ENCODE peak calls at places on chromosome 1, in four cellular contexts. G is WTC11, X is HepG2, I is K562. P is an unnamed sample.

GRCh38 chr1:34532113-34532512 is 222.7 kb upstream of the GJB5 start:
- DNase-seq in G (no peak), X (no peak), I (no peak), P (no peak)

GRCh38 chr1:45566722-45567121 is 16.1 kb downstream of the AKR1A1 start:
- DNase-seq in G (no peak), X (no peak), I (no peak), P (no peak)

GRCh38 chr1:247113094-247113497 is 8.9 kb upstream of the ZNF669 start:
- DNase-seq in G (no peak), X (peak; percentile 83), I (peak; percentile 14), P (no peak)

GRCh38 chr1:51736702-51737101 is 119.8 kb downstream of the OSBPL9 start:
- DNase-seq in G (no peak), X (no peak), I (peak; percentile 51), P (no peak)

GRCh38 chr1:232571523-232571922 is 58.4 kb downstream of the SIPA1L2 start:
- DNase-seq in G (no peak), X (no peak), I (no peak), P (no peak)

GRCh38 chr1:232428781-232429530 is 201.0 kb downstream of the SIPA1L2 start:
- DNase-seq in G (no peak), X (no peak), I (no peak), P (no peak)

GRCh38 chr1:22043175-22043769 is 9.2 kb upstream of the CDC42 start:
- DNase-seq in G (no peak), X (no peak), I (no peak), P (no peak)

GRCh38 chr1:100187912-100188311 is 9.9 kb upstream of the LRRC39 start:
- DNase-seq in G (no peak), X (peak; percentile 17), I (no peak), P (no peak)

GRCh38 chr1:110228386-110228785 is 18.3 kb downstream of the KCNC4 start:
- DNase-seq in G (no peak), X (no peak), I (no peak), P (no peak)

GRCh38 chr1:16383917-16384316 is 16.9 kb downstream of the SZRD1 start:
- DNase-seq in G (no peak), X (no peak), I (no peak), P (no peak)

GRCh38 chr1:181077576-181078242 is 10.8 kb upstream of the IER5 start:
- DNase-seq in G (no peak), X (no peak), I (no peak), P (no peak)

GRCh38 chr1:33176362-33176850 is 5.4 kb downstream of the TRIM62 start:
- DNase-seq in G (no peak), X (no peak), I (no peak), P (no peak)

GRCh38 chr1:85465099-85465790 is at the start of gene DDAH1:
- DNase-seq in G (peak; percentile 72), X (peak; percentile 29), I (no peak), P (peak; percentile 81)

GRCh38 chr1:2921970-2922686 is 99.1 kb upstream of the ACTRT2 start:
- DNase-seq in G (no peak), X (no peak), I (peak; percentile 34), P (peak; percentile 65)

GRCh38 chr1:117735045-117735992 is 129.5 kb downstream of the TENT5C start:
- DNase-seq in G (no peak), X (peak; percentile 10), I (peak; percentile 76), P (no peak)

GRCh38 chr1:160954158-160955104 is at the start of gene ITLN2:
- DNase-seq in G (peak; percentile 69), X (peak; percentile 67), I (peak; percentile 63), P (peak; percentile 71)

GRCh38 chr1:15836772-15837669 is 10.5 kb upstream of the SPEN start:
- DNase-seq in G (peak; percentile 54), X (no peak), I (no peak), P (no peak)

GRCh38 chr1:52674497-52675384 is 23.4 kb downstream of the COA7 start:
- DNase-seq in G (no peak), X (no peak), I (peak; percentile 79), P (no peak)

GRCh38 chr1:186210258-186210657 is 164.8 kb downstream of the TPR start:
- DNase-seq in G (no peak), X (peak; percentile 2), I (no peak), P (no peak)

GRCh38 chr1:26290416-26291261 is 10.8 kb downstream of the SH3BGRL3 start:
- DNase-seq in G (no peak), X (no peak), I (no peak), P (no peak)

GRCh38 chr1:203628997-203629508 is 2.4 kb downstream of the ATP2B4 start:
- DNase-seq in G (no peak), X (no peak), I (no peak), P (no peak)

GRCh38 chr1:174800221-174800791 is 199.4 kb upstream of the CACYBP start:
- DNase-seq in G (no peak), X (no peak), I (no peak), P (no peak)

GRCh38 chr1:42221952-42222606 is 57.5 kb upstream of the GUCA2A start:
- DNase-seq in G (no peak), X (peak; percentile 6), I (no peak), P (no peak)

GRCh38 chr1:64043976-64044375 is 159.4 kb upstream of the UBE2U start:
- DNase-seq in G (no peak), X (no peak), I (no peak), P (no peak)

GRCh38 chr1:29513357-29513756 is 277.0 kb downstream of the PTPRU start:
- DNase-seq in G (peak; percentile 73), X (peak; percentile 35), I (peak; percentile 83), P (peak; percentile 76)

GRCh38 chr1:13779930-13780329 is 79.9 kb downstream of the PRDM2 start:
- DNase-seq in G (no peak), X (no peak), I (no peak), P (no peak)

GRCh38 chr1:12460911-12461621 is 156.9 kb downstream of the DHRS3 start:
- DNase-seq in G (no peak), X (no peak), I (peak; percentile 64), P (no peak)

GRCh38 chr1:115182012-115182715 is 92.9 kb upstream of the TSPAN2 start:
- DNase-seq in G (no peak), X (no peak), I (no peak), P (no peak)

GRCh38 chr1:163273766-163274441 is 47.9 kb upstream of the NUF2 start:
- DNase-seq in G (no peak), X (no peak), I (no peak), P (no peak)

GRCh38 chr1:61962631-61963030 is 220.4 kb downstream of the PATJ start:
- DNase-seq in G (no peak), X (no peak), I (no peak), P (no peak)
- TF ChIP-seq ELF4 in G (no peak), X (no peak), I (no peak), P (no peak)

GRCh38 chr1:93661829-93662474 is 19.7 kb downstream of the BCAR3 start:
- DNase-seq in G (no peak), X (no peak), I (peak; percentile 31), P (no peak)

GRCh38 chr1:93665015-93665414 is 16.6 kb downstream of the BCAR3 start:
- DNase-seq in G (no peak), X (no peak), I (no peak), P (no peak)

GRCh38 chr1:93662481-93663190 is 19.0 kb downstream of the BCAR3 start:
- DNase-seq in G (no peak), X (no peak), I (no peak), P (no peak)

GRCh38 chr1:93659805-93660479 is 21.7 kb downstream of the BCAR3 start:
- DNase-seq in G (no peak), X (peak; percentile 73), I (peak; percentile 35), P (no peak)

GRCh38 chr1:93663191-93663614 is 18.4 kb downstream of the BCAR3 start:
- DNase-seq in G (no peak), X (peak; percentile 61), I (no peak), P (no peak)
- TF ChIP-seq ELF4 in G (no peak), X (no peak), I (no peak), P (no peak)

GRCh38 chr1:27633298-27633610 is 1.7 kb downstream of the FGR start:
- DNase-seq in G (no peak), X (no peak), I (no peak), P (no peak)

GRCh38 chr1:27633640-27634165 is 1.3 kb downstream of the FGR start:
- DNase-seq in G (no peak), X (no peak), I (no peak), P (no peak)

GRCh38 chr1:27630859-27631491 is 4.0 kb downstream of the FGR start:
- DNase-seq in G (no peak), X (no peak), I (no peak), P (no peak)

GRCh38 chr1:27634166-27634981 is 611 bp downstream of the FGR start:
- DNase-seq in G (peak; percentile 40), X (no peak), I (no peak), P (no peak)

GRCh38 chr1:27632387-27633297 is 2.3 kb downstream of the FGR start:
- DNase-seq in G (no peak), X (no peak), I (no peak), P (no peak)
- TF ChIP-seq ELF4 in G (no peak), X (no peak), I (no peak), P (no peak)

GRCh38 chr1:200627548-200628222 is 7.1 kb upstream of the KIF14 start:
- DNase-seq in G (no peak), X (no peak), I (no peak), P (no peak)
- TF ChIP-seq ELF4 in G (no peak), X (no peak), I (no peak), P (no peak)

GRCh38 chr1:24765308-24765988 is 20.2 kb downstream of the CLIC4 start:
- DNase-seq in G (no peak), X (no peak), I (peak; percentile 85), P (no peak)
- TF ChIP-seq ELF4 in G (no peak), X (no peak), I (no peak), P (no peak)

P was measured in HEK293T.